ENCODE peak calls at places on chromosomes 5 and 9, in five cellular contexts. C is NCI-H1436; Y is naive thymus-derived CD8-positive, alpha-beta T cell; P is activated CD4-positive, CD25-positive, alpha-beta regulatory T cell; L is stimulated activated CD8-positive, alpha-beta memory T cell treated with anti-CD3 and anti-CD28 coated beads, Interleukin-2, amount 100 ng/mL, for 48 hours. V is an unnamed sample.

GRCh38 chr9:116084497-116084896 is 69.1 kb upstream of the PAPPA start:
- DNase-seq in L (no peak), P (no peak), C (no peak), Y (no peak), V (no peak)

GRCh38 chr9:11235061-11235460 is 622.3 kb upstream of the PTPRD start:
- DNase-seq in C (no peak), P (no peak), Y (no peak), L (no peak), V (no peak)

GRCh38 chr5:75152861-75153260 is 83.8 kb downstream of the ANKRD31 start:
- DNase-seq in L (no peak), C (no peak), Y (no peak), P (no peak), V (no peak)

GRCh38 chr9:137339045-137339444 is 37.0 kb upstream of the NRARP start:
- DNase-seq in C (no peak), L (no peak), Y (no peak), P (no peak), V (no peak)

GRCh38 chr9:116149844-116150243 is 3.7 kb upstream of the PAPPA start:
- DNase-seq in P (no peak), L (no peak), C (no peak), Y (no peak), V (no peak)

GRCh38 chr9:101443358-101443757 is 7.8 kb upstream of the ALDOB start:
- DNase-seq in P (no peak), C (no peak), Y (no peak), L (no peak), V (no peak)

GRCh38 chr9:112866662-112867274 is 23.9 kb downstream of the SLC46A2 start:
- DNase-seq in P (no peak), L (no peak), Y (no peak), C (no peak), V (no peak)

GRCh38 chr9:121732383-121732782 is 80.9 kb downstream of the DAB2IP start:
- DNase-seq in Y (no peak), L (no peak), P (no peak), C (no peak), V (no peak)

GRCh38 chr9:90020277-90020871 is 415.6 kb downstream of the GADD45G start:
- DNase-seq in Y (no peak), P (no peak), C (no peak), L (no peak), V (no peak)

GRCh38 chr9:20557890-20558608 is 64.2 kb downstream of the MLLT3 start:
- DNase-seq in P (no peak), C (no peak), Y (no peak), L (no peak), V (no peak)

GRCh38 chr5:31047007-31047406 is 146.5 kb upstream of the CDH6 start:
- DNase-seq in Y (no peak), P (no peak), L (no peak), C (no peak), V (no peak)

GRCh38 chr5:178222292-178222691 is 10.3 kb downstream of the PHYKPL start:
- DNase-seq in C (no peak), P (no peak), L (no peak), Y (no peak), V (no peak)

GRCh38 chr5:141637693-141638419 is 1.1 kb downstream of the RELL2 start:
- DNase-seq in C (no peak), P (peak), L (peak), Y (peak), V (peak)

GRCh38 chr5:132877938-132878337 is 4.5 kb downstream of the LEAP2 start:
- DNase-seq in L (no peak), Y (no peak), C (no peak), P (no peak), V (no peak)

GRCh38 chr5:159286420-159287035 is 23.4 kb downstream of the UBLCP1 start:
- DNase-seq in C (peak), P (no peak), L (no peak), Y (no peak), V (peak)

GRCh38 chr9:137524161-137524560 is 26.0 kb downstream of the PNPLA7 start:
- DNase-seq in Y (no peak), L (no peak), P (no peak), C (no peak), V (no peak)

GRCh38 chr9:137235424-137236237 is 4.9 kb downstream of the SLC34A3 start:
- DNase-seq in P (no peak), L (no peak), C (no peak), Y (no peak), V (no peak)

GRCh38 chr5:95846554-95847260 is 24.2 kb upstream of the GLRX start:
- DNase-seq in Y (peak), L (no peak), P (peak), C (peak), V (peak)

GRCh38 chr9:92312887-92313623 is 12.1 kb downstream of the NOL8 start:
- DNase-seq in C (no peak), P (no peak), L (no peak), Y (no peak), V (no peak)

GRCh38 chr5:567664-568060 is 43.4 kb upstream of the SLC9A3 start:
- DNase-seq in Y (no peak), P (no peak), C (no peak), L (no peak), V (no peak)

GRCh38 chr5:40909723-40910122 is 426 bp downstream of the C7 start:
- DNase-seq in L (no peak), Y (no peak), P (no peak), C (no peak), V (no peak)

GRCh38 chr5:140344683-140345423 is 1.6 kb downstream of the HBEGF start:
- DNase-seq in L (no peak), P (no peak), Y (no peak), C (no peak), V (no peak)

GRCh38 chr5:135743684-135744083 is 90.8 kb upstream of the SLC25A48 start:
- DNase-seq in L (no peak), C (no peak), Y (no peak), P (no peak), V (no peak)

GRCh38 chr5:126720369-126720768 is 56.6 kb upstream of the LMNB1 start:
- DNase-seq in P (no peak), Y (no peak), C (no peak), L (no peak), V (no peak)

GRCh38 chr5:67992919-67993318 is 222.6 kb upstream of the PIK3R1 start:
- DNase-seq in C (no peak), L (no peak), P (no peak), Y (no peak), V (no peak)

GRCh38 chr9:115657695-115658094 is 495.9 kb upstream of the PAPPA start:
- DNase-seq in P (no peak), L (no peak), C (no peak), Y (no peak), V (no peak)

GRCh38 chr9:109166771-109167601 is at the start of gene FRRS1L:
- DNase-seq in P (no peak), C (peak), Y (no peak), L (no peak), V (no peak)

GRCh38 chr5:59845733-59846132 is 47.8 kb downstream of the PDE4D start:
- DNase-seq in C (no peak), P (no peak), L (no peak), Y (no peak), V (no peak)

GRCh38 chr5:108326982-108327381 is 54.9 kb downstream of the FBXL17 start:
- DNase-seq in L (no peak), P (no peak), Y (no peak), C (no peak), V (no peak)

GRCh38 chr5:96699186-96699820 is 37.1 kb downstream of the CAST start:
- DNase-seq in C (no peak), P (no peak), L (no peak), Y (no peak), V (no peak)

GRCh38 chr5:30099634-30100033 is 1093.9 kb upstream of the CDH6 start:
- DNase-seq in Y (no peak), C (no peak), L (no peak), P (no peak), V (no peak)

GRCh38 chr5:146185161-146185560 is 2.7 kb upstream of the LARS1 start:
- DNase-seq in Y (no peak), C (no peak), L (no peak), P (no peak), V (no peak)

V was measured in B cell.